ENCODE peak calls at places on chromosomes 11 and 22, in six cellular contexts. One of them, this sample, is unnamed.

GRCh38 chr11:62611705-62612365 is 740 bp downstream of the EML3 start:
- DNase-seq in HCT116: no peak
- DNase-seq in hepatocyte: peak; percentile 73
- DNase-seq in PC-3: peak; percentile 52
- DNase-seq in SK-N-SH: peak; percentile 67
- DNase-seq in GM23248: peak; percentile 87
- DNase-seq in this sample: no peak

GRCh38 chr11:68470304-68470811 is 9.8 kb downstream of the PPP6R3 start:
- DNase-seq in hepatocyte: no peak
- DNase-seq in GM23248: no peak
- DNase-seq in SK-N-SH: peak; percentile 75
- DNase-seq in PC-3: no peak
- DNase-seq in HCT116: no peak
- DNase-seq in this sample: no peak

GRCh38 chr11:115659061-115659963 is 155.1 kb upstream of the CADM1 start:
- DNase-seq in HCT116: no peak
- DNase-seq in hepatocyte: peak; percentile 53
- DNase-seq in GM23248: no peak
- DNase-seq in SK-N-SH: peak; percentile 83
- DNase-seq in PC-3: no peak
- DNase-seq in this sample: no peak

GRCh38 chr11:59614277-59615131 is 1.1 kb downstream of the OSBP start:
- DNase-seq in SK-N-SH: no peak
- DNase-seq in GM23248: peak; percentile 42
- DNase-seq in PC-3: peak; percentile 38
- DNase-seq in HCT116: no peak
- DNase-seq in hepatocyte: peak; percentile 4
- DNase-seq in this sample: no peak

GRCh38 chr11:85903811-85904210 is 48.6 kb downstream of the CCDC83 start:
- DNase-seq in SK-N-SH: no peak
- DNase-seq in hepatocyte: no peak
- DNase-seq in PC-3: no peak
- DNase-seq in GM23248: no peak
- DNase-seq in HCT116: no peak
- DNase-seq in this sample: no peak

GRCh38 chr11:119626197-119626909 is 102.6 kb downstream of the NECTIN1 start:
- DNase-seq in HCT116: no peak
- DNase-seq in hepatocyte: no peak
- DNase-seq in PC-3: no peak
- DNase-seq in SK-N-SH: peak; percentile 77
- DNase-seq in GM23248: no peak
- DNase-seq in this sample: no peak

GRCh38 chr11:77506857-77507256 is 33.0 kb upstream of the PAK1 start:
- DNase-seq in GM23248: no peak
- DNase-seq in SK-N-SH: peak; percentile 39
- DNase-seq in HCT116: peak; percentile 3
- DNase-seq in PC-3: peak; percentile 96
- DNase-seq in hepatocyte: peak; percentile 9
- DNase-seq in this sample: no peak

GRCh38 chr22:49966716-49967332 is 6.3 kb downstream of the PIM3 start:
- DNase-seq in HCT116: no peak
- DNase-seq in GM23248: no peak
- DNase-seq in PC-3: no peak
- DNase-seq in hepatocyte: peak; percentile 81
- DNase-seq in SK-N-SH: peak; percentile 51
- DNase-seq in this sample: no peak

GRCh38 chr11:26028294-26028954 is 303.5 kb upstream of the ANO3 start:
- DNase-seq in hepatocyte: peak; percentile 8
- DNase-seq in HCT116: no peak
- DNase-seq in GM23248: peak; percentile 57
- DNase-seq in PC-3: peak; percentile 11
- DNase-seq in SK-N-SH: no peak
- DNase-seq in this sample: no peak

GRCh38 chr11:34261820-34262219 is 96.0 kb downstream of the ABTB2 start:
- DNase-seq in GM23248: no peak
- DNase-seq in HCT116: no peak
- DNase-seq in SK-N-SH: no peak
- DNase-seq in hepatocyte: no peak
- DNase-seq in PC-3: no peak
- DNase-seq in this sample: no peak

GRCh38 chr11:73314121-73314948 is 6.3 kb downstream of the ARHGEF17 start:
- DNase-seq in SK-N-SH: no peak
- DNase-seq in GM23248: peak; percentile 63
- DNase-seq in hepatocyte: peak; percentile 88
- DNase-seq in PC-3: no peak
- DNase-seq in HCT116: no peak
- DNase-seq in this sample: no peak

GRCh38 chr11:202490-202889 is 4.7 kb downstream of the BET1L start:
- DNase-seq in PC-3: no peak
- DNase-seq in GM23248: no peak
- DNase-seq in HCT116: no peak
- DNase-seq in hepatocyte: no peak
- DNase-seq in SK-N-SH: no peak
- DNase-seq in this sample: no peak

GRCh38 chr22:28822930-28823481 is 22.6 kb upstream of the XBP1 start:
- DNase-seq in PC-3: no peak
- DNase-seq in hepatocyte: peak; percentile 48
- DNase-seq in GM23248: no peak
- DNase-seq in HCT116: no peak
- DNase-seq in SK-N-SH: no peak
- DNase-seq in this sample: peak; percentile 97

GRCh38 chr11:106263527-106263926 is 186.1 kb downstream of the AASDHPPT start:
- DNase-seq in hepatocyte: no peak
- DNase-seq in SK-N-SH: no peak
- DNase-seq in HCT116: no peak
- DNase-seq in PC-3: no peak
- DNase-seq in GM23248: no peak
- DNase-seq in this sample: no peak

GRCh38 chr22:47067911-47068654 is 305.6 kb downstream of the TBC1D22A start:
- DNase-seq in SK-N-SH: no peak
- DNase-seq in hepatocyte: no peak
- DNase-seq in PC-3: no peak
- DNase-seq in HCT116: no peak
- DNase-seq in GM23248: no peak
- DNase-seq in this sample: no peak

GRCh38 chr11:73217810-73218105 is 323 bp upstream of the P2RY2 start:
- DNase-seq in GM23248: no peak
- DNase-seq in PC-3: no peak
- DNase-seq in SK-N-SH: no peak
- DNase-seq in hepatocyte: no peak
- DNase-seq in HCT116: no peak
- DNase-seq in this sample: no peak

DNA sequence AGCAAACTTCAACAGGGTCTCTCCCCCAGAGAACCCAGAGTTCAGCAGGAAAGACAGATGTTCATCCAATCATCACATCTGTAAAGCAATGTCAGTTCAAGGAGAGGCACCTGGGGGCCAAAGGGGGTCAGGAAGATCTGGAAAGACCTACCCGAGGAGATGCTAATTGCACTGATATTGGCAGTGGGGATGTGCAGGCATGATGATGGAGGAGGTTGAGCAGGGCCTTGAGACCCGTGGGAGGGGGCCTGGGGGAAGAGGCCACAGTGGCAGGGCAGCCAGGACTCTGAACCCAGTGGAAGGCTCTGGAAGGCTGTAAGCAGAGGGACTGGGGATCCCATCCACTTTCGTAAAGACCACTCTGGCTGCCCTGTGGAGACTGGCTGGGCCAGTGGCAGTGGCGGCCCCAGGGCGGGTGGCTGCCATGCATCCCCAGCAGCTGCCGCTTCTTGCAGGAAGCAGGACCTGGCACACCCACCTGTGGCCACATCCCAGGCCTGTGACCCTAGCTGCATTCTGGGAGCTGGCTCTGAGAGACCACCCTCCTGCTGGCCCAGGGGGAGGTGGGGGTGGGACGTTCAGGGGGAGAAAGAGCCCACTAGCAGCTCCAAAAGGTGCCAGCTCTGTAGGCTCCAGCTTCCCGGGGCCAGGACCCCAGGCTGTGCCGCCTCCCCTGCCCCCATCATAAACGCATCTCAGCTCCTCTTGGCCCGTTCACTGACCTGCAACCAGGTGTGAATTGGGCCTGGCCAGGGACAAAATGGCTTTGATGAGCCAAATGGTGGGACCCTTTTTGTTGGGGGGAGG is 59.9 kb upstream of the FGF3 start:
- DNase-seq in SK-N-SH: peak; percentile 34
- DNase-seq in PC-3: no peak
- DNase-seq in hepatocyte: no peak
- DNase-seq in HCT116: no peak
- DNase-seq in GM23248: no peak
- DNase-seq in this sample: no peak
- TF ChIP-seq EZH2phosphoT487 in SK-N-SH: no peak
- TF ChIP-seq EZH2phosphoT487 in PC-3: no peak
- TF ChIP-seq EZH2phosphoT487 in hepatocyte: no peak
- TF ChIP-seq EZH2phosphoT487 in HCT116: no peak
- TF ChIP-seq EZH2phosphoT487 in GM23248: no peak
- TF ChIP-seq EZH2phosphoT487 in this sample: no peak

DNA sequence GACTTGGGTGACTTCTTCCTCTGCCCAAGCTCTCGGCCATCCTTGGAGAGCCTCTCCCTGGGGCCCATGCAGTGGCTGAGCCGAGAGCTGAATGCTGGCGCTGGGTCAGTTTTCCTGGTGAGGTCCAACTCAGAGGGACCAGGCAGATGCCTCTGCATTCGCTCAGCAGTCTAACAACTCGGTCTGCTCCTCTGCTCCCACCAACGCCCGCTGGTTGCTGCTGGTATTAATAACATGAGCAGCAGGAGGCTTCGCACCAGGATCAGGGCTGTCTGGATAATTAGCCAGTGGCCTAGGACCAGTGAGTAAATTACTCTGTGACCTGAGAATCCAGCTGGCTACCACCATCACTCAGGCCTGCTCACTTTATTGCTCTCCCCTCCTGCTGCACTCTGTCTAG is 77.7 kb upstream of the FAM181B start:
- DNase-seq in PC-3: no peak
- DNase-seq in SK-N-SH: no peak
- DNase-seq in hepatocyte: no peak
- DNase-seq in GM23248: no peak
- DNase-seq in HCT116: no peak
- DNase-seq in this sample: no peak
- H3K9me3 ChIP-seq in PC-3: no peaks in the 10 kb centered on the region
- H3K9me3 ChIP-seq in SK-N-SH: no peaks in the 10 kb centered on the region
- H3K9me3 ChIP-seq in hepatocyte: no peaks in the 10 kb centered on the region
- H3K9me3 ChIP-seq in GM23248: no peaks in the 10 kb centered on the region
- H3K9me3 ChIP-seq in HCT116: no peaks in the 10 kb centered on the region
- H3K9me3 ChIP-seq in this sample: no peaks in the 10 kb centered on the region

DNA sequence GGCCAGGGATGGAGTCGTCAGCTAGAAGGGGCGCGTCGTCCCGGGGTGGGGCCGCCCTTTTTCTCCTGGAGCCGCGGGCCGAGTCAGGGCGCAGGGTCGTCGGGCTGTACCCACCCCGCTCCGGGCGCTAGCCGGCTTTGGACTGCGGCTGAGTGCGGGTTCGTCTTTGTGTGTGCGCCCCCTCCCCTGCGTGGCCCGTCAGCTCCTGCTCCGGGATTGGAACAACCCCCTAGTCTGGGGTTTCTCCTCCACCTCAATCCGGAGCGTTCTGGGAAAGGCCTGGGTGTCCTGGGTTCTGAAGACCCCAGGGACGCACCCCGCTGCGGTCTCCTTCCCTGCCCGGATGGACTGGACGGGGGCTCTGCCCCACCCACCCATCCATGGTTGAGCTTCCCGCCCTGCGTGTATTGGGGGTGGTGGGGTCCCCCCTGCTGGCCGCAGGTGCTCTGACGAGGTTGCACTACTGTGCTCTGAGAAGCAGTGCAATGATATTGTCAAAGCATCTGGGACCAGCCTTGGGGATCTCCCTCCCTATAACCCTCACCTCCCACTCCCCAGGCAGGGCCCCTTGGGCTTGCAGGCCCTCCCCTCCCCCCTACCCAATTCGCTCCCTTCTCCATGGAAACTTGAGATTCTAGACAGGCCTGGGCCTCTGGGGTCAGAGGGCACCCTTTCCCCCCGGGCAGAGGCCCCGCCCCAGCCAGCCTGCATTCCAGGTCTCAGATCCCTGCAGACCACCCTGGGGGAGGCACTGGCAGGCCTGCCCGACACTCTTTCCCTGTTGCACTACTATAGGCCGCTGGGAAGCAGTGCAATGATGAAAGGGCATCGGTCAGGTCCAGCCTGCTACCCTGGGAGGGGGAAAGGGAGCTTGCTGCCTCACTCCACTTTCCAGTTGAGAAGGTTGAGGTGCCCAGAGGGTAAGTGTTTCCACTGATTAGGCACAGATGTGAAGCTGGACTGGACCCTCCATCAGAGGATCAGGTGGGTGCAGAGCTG is 10.7 kb downstream of the SDF2L1 start:
- DNase-seq in HCT116: no peak
- DNase-seq in PC-3: no peak
- DNase-seq in SK-N-SH: no peak
- DNase-seq in hepatocyte: peak; percentile 6
- DNase-seq in GM23248: no peak
- DNase-seq in this sample: no peak
- H3K4me3 ChIP-seq in HCT116: peak overlapping the region; percentile 67
- H3K4me3 ChIP-seq in PC-3: peak overlapping the region; percentile 83
- H3K4me3 ChIP-seq in SK-N-SH: peak overlapping the region; percentile 95
- H3K4me3 ChIP-seq in hepatocyte: peak overlapping the region; percentile 38
- H3K4me3 ChIP-seq in GM23248: peak overlapping the region; percentile 83
- H3K4me3 ChIP-seq in this sample: peak overlapping the region; percentile 91

GRCh38 chr22:45893516-45893915 is 83.4 kb downstream of the WNT7B start:
- DNase-seq in HCT116: no peak
- DNase-seq in SK-N-SH: no peak
- DNase-seq in GM23248: no peak
- DNase-seq in PC-3: peak; percentile 27
- DNase-seq in hepatocyte: no peak
- DNase-seq in this sample: peak; percentile 80
- TF ChIP-seq EZH2phosphoT487 in HCT116: no peak
- TF ChIP-seq EZH2phosphoT487 in SK-N-SH: no peak
- TF ChIP-seq EZH2phosphoT487 in GM23248: no peak
- TF ChIP-seq EZH2phosphoT487 in PC-3: no peak
- TF ChIP-seq EZH2phosphoT487 in hepatocyte: no peak
- TF ChIP-seq EZH2phosphoT487 in this sample: no peak

DNA sequence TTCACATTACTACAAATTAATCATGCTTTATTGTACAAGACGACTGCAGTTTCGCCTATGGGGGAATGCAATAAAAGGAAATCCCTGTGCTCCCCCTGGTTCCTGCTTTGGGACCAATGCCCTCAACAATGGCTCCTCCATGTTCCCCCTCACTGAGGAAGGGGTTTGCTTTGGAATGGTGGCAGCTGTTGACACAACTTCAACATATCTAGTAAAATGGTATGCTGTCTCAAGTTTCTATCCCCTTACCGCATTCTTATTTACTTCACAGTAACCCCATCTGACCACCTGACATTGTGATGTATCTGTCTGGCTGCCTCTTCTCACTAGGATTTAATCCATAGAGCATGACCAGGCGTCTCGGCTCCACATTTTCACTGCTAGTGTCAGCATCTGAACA is 48.8 kb downstream of the PIWIL3 start:
- DNase-seq in HCT116: no peak
- DNase-seq in hepatocyte: no peak
- DNase-seq in SK-N-SH: no peak
- DNase-seq in GM23248: no peak
- DNase-seq in PC-3: no peak
- DNase-seq in this sample: no peak
- H3K9me3 ChIP-seq in HCT116: no peaks in the 10 kb centered on the region
- H3K9me3 ChIP-seq in hepatocyte: no peaks in the 10 kb centered on the region
- H3K9me3 ChIP-seq in SK-N-SH: no peaks in the 10 kb centered on the region
- H3K9me3 ChIP-seq in GM23248: no peaks in the 10 kb centered on the region
- H3K9me3 ChIP-seq in PC-3: no peaks in the 10 kb centered on the region
- H3K9me3 ChIP-seq in this sample: no peaks in the 10 kb centered on the region

GRCh38 chr22:42834177-42834949 is 22.7 kb downstream of the ARFGAP3 start:
- DNase-seq in HCT116: no peak
- DNase-seq in hepatocyte: no peak
- DNase-seq in PC-3: no peak
- DNase-seq in SK-N-SH: no peak
- DNase-seq in GM23248: no peak
- DNase-seq in this sample: no peak
- H3K4me3 ChIP-seq in HCT116: no peak overlapping the region
- H3K4me3 ChIP-seq in hepatocyte: no peak overlapping the region
- H3K4me3 ChIP-seq in PC-3: no peak overlapping the region
- H3K4me3 ChIP-seq in SK-N-SH: no peak overlapping the region
- H3K4me3 ChIP-seq in GM23248: no peak overlapping the region
- H3K4me3 ChIP-seq in this sample: no peak overlapping the region

This sample was measured in MM.1S.